ENCODE peak calls at places on chromosomes 6 and 20, in four cellular contexts. W is breast epithelium, D is Peyer's patch, G is IMR-90. K is an unnamed sample.

GRCh38 chr20:41956316-41957050 is 338.3 kb upstream of the CHD6 start:
- DNase-seq in G (no peak), D (no peak), W (no peak), K (no peak)

GRCh38 chr6:69848552-69848951 is 17.8 kb upstream of the COL19A1 start:
- DNase-seq in D (no peak), W (no peak), G (no peak), K (no peak)

GRCh38 chr20:10511507-10512231 is 76.6 kb downstream of the SLX4IP start:
- DNase-seq in G (peak; percentile 99), W (peak; percentile 64), D (peak; percentile 65), K (peak; percentile 95)

GRCh38 chr6:8238772-8239683 is 136.7 kb upstream of the EEF1E1 start:
- DNase-seq in G (no peak), D (no peak), W (no peak), K (no peak)

GRCh38 chr20:61887694-61888093 is 178.0 kb downstream of the TAF4 start:
- DNase-seq in W (no peak), G (no peak), D (no peak), K (no peak)

GRCh38 chr6:30760537-30760936 is 16.2 kb upstream of the IER3 start:
- DNase-seq in W (no peak), G (no peak), D (no peak), K (no peak)

GRCh38 chr6:82364087-82365010 is 732 bp downstream of the TPBG start:
- DNase-seq in W (peak; percentile 67), G (peak; percentile 60), D (no peak), K (no peak)

GRCh38 chr20:51494241-51495110 is 48.0 kb downstream of the NFATC2 start:
- DNase-seq in D (peak; percentile 37), W (no peak), G (no peak), K (peak; percentile 38)

GRCh38 chr20:36819662-36820061 is 46.1 kb upstream of the DSN1 start:
- DNase-seq in G (no peak), D (no peak), W (no peak), K (no peak)

GRCh38 chr6:9518433-9518832 is 896.4 kb downstream of the TFAP2A start:
- DNase-seq in W (no peak), D (no peak), G (no peak), K (no peak)

GRCh38 chr6:31363809-31364208 is 6.8 kb upstream of the HLA-B start:
- DNase-seq in W (no peak), D (no peak), G (no peak), K (no peak)

GRCh38 chr20:1897486-1897885 is 2.3 kb downstream of the SIRPA start:
- DNase-seq in G (no peak), W (no peak), D (peak; percentile 63), K (peak; percentile 65)

GRCh38 chr6:155130161-155130853 is 133.5 kb upstream of the CLDN20 start:
- DNase-seq in W (no peak), G (no peak), D (no peak), K (no peak)

GRCh38 chr20:48359692-48360337 is 468.0 kb downstream of the PREX1 start:
- DNase-seq in G (no peak), W (no peak), D (peak; percentile 86), K (no peak)

GRCh38 chr20:52601295-52601971 is 370.7 kb upstream of the TSHZ2 start:
- DNase-seq in W (no peak), G (no peak), D (no peak), K (no peak)

GRCh38 chr6:21423106-21423854 is 170.3 kb upstream of the SOX4 start:
- DNase-seq in D (no peak), W (no peak), G (no peak), K (no peak)

GRCh38 chr6:1757133-1757532 is 147.4 kb downstream of the FOXC1 start:
- DNase-seq in D (no peak), W (no peak), G (no peak), K (no peak)

GRCh38 chr6:123462141-123462540 is 174.6 kb downstream of the TRDN start:
- DNase-seq in D (no peak), W (no peak), G (no peak), K (no peak)

GRCh38 chr6:6686748-6687601 is 98.5 kb downstream of the LY86 start:
- DNase-seq in W (peak; percentile 98), D (peak; percentile 41), G (no peak), K (peak; percentile 75)

GRCh38 chr20:16115891-16116577 is 457.2 kb downstream of the KIF16B start:
- DNase-seq in W (no peak), D (no peak), G (no peak), K (no peak)

GRCh38 chr6:45813943-45814342 is 201.7 kb downstream of the CLIC5 start:
- DNase-seq in D (no peak), G (no peak), W (no peak), K (no peak)

DNA sequence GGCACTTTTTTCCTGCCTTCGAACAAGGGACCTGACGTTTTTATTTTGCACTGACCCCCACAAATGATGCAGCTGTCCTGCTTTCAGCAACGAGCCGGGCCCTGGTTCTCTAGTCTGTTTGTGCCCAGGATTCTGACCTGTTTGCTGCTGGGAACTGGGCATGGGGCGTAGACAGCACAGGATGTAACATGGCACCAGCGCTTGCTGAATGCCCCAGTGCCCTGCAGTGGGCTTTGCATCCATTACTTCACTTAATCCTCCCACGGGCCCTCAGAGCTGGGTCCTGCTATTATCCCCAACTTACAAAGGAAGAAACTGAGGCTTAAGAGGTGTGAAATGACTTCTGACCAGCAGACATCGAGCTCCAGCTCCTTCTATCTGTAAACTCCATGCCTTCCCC is 80.4 kb upstream of the PMEPA1 start:
- DNase-seq in W (no peak), D (no peak), G (no peak), K (no peak)
- TF ChIP-seq CTCF in W (no peak), D (no peak), G (no peak), K (no peak)

DNA sequence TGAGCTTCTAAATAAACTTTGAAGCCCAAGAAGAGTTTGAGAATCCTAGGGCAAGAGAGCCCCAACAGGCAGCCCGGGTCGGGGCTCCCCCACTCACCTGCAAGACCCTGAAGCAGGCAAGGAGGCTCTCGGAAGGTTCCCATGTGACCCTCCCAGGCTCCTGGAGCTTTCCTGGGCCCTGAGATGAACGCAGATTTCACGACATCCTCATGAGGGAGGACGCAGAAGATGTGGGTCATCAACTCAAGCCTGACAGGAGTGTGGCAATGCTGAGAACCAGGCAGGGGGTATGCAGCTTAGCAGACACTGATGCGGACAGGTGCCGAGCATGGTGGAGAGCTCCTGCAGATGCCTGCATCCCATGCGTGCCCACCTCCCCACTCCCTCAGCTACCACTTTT is 184.5 kb upstream of the SLC24A3 start:
- DNase-seq in G (no peak), D (no peak), W (no peak), K (no peak)
- TF ChIP-seq CTCF in G (no peak), D (no peak), W (no peak), K (no peak)

DNA sequence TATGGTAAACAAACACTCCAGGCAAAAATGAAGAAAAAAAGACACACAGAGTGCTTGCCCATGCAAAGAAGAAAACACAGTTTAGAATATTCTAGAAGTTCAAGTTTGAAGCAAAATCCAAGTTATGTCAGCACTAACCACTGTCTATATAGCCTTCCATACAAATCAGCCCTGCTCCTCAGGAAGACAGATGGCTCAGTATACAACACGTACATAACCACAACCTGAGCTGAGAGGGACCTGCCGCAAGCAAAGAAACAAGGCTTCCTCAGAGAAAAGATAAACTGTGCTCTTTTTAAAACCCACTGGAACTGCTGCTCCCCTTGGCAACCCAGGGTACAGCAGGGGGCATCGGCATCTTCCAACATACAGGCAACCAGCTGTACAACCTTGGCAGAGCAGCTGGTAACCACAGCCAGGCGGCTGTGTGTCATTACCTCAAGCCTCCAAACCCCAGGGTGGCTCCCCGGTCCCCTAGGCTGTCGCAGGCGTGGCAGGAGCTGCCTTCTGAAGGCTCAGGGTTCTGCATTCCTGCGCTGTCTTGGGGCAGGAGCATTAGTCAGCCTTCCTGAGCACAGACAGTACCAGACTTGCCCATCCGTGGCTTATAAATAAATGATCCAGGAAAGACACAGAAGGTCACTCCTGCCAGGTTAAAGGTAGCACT is 249.5 kb downstream of the ADGRG6 start:
- DNase-seq in D (no peak), W (no peak), G (no peak), K (no peak)
- TF ChIP-seq CTCF in D (no peak), W (no peak), G (no peak), K (no peak)

GRCh38 chr20:38726849-38727601 is 2.7 kb downstream of the SLC32A1 start:
- DNase-seq in D (no peak), W (no peak), G (no peak), K (no peak)
- TF ChIP-seq CTCF in D (no peak), W (no peak), G (peak; percentile 16), K (no peak)

DNA sequence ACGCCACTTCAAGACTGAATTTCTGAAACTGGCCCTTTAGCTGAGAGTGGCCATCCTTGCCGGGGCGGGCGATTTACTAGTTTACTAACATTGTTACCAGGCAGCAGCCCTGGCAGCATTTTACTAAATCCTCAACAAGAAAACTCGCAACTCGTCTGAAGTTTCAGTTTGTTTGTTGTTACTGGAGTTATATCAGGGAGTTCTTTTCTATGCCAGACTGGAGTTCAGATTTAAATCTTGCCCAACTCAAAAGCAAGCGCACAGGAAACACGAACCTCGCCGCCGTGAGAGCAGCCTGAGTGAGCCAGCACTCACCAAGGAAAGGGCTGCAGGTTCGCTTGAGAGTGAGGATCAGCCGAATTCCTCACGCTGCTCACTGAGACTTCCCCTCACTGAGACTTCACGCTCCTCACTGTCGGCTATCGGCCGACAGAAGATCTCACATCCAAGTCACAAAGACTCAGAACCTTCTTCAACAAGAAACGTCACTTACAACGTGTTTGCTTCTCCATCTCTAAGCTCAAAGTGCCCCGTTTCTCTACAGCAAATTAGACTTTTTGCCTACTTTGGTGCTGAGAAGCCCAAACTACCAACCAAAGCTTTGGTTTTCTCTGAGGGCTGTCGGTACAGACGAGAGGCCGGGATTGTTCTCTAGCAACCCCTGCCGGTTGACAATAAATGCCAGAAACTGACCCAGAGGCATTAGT is 78.9 kb downstream of the OLIG3 start:
- DNase-seq in G (peak; percentile 53), W (no peak), D (peak; percentile 53), K (peak; percentile 68)
- TF ChIP-seq CTCF in G (peak; percentile 60), W (peak; percentile 13), D (peak; percentile 70), K (peak; percentile 76)

GRCh38 chr6:109008061-109008460 is 86.6 kb downstream of the SESN1 start:
- DNase-seq in W (no peak), D (no peak), G (no peak), K (no peak)

GRCh38 chr6:109010703-109011102 is 83.9 kb downstream of the SESN1 start:
- DNase-seq in D (no peak), G (no peak), W (no peak), K (no peak)

GRCh38 chr6:109009761-109010612 is 84.7 kb downstream of the SESN1 start:
- DNase-seq in G (no peak), D (no peak), W (no peak), K (no peak)

GRCh38 chr6:109008537-109008950 is 86.1 kb downstream of the SESN1 start:
- DNase-seq in G (peak; percentile 55), W (no peak), D (no peak), K (no peak)

DNA sequence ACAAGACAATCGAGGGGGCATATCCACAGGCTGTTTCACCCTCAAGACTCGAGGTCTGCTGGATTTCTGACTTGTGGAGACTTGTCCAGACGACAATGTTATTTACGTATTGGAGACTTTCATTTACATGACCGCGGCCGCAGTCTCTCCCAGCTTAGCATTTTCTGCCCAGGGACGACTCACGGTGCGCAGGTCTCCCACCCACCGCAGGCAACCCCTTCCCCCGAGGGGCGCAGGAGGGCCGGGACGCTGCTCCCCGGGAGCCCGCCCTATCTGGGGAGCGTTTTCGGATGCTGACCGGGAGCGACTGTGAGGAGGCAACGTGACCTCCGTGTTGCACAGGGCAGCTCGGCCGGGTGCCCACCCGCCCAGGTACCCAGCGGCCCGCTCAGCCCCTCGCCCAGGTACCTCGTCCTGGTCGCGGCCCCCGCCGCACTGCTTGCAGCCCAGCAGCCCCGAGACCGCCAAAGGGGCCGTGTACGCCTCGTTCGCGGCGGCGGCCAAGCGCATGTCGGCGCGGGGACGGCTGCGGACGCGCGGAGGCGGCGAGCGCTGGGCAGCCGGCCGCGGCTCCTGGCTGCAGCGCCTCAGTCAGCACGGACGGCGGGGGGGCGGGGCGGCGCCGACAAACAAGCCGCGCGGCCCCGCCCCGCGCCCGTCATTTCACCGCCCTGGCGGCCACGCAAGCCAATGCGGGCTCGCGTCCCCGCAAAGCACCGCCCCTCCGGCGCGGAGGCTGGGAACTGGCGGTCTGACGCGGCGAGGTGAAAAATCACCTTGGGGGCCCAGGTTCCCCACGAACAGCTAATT is 85.5 kb downstream of the SESN1 start:
- DNase-seq in D (peak; percentile 97), G (peak; percentile 82), W (peak; percentile 91), K (peak; percentile 82)
- TF ChIP-seq CTCF in D (peak; percentile 68), G (no peak), W (peak; percentile 34), K (no peak)

K was measured in CD14-positive monocyte.